ENCODE peak calls at places on chromosomes 5 and 9, in ten cellular contexts. T is left lung; O is brain microvascular endothelial cell; J is lower leg skin; R is GM06990; Y is CD8-positive, alpha-beta T cell; K is heart left ventricle; F is bronchial epithelial cell; A is fibroblast of mammary gland; Q is cardiac muscle cell. N is an unnamed sample.

GRCh38 chr5:171874210-171874609 is 88.6 kb downstream of the SMIM23 start:
- DNase-seq in Q (peak), T (no peak), K (no peak), Y (no peak), R (no peak), F (no peak), O (no peak), A (peak), J (no peak), N (no peak)

GRCh38 chr9:419571-420156 is 205.0 kb downstream of the DOCK8 start:
- DNase-seq in Y (no peak), O (peak), J (no peak), A (peak), F (peak), R (no peak), Q (peak), K (no peak), T (no peak), N (no peak)

GRCh38 chr5:32709789-32710334 is 1.3 kb upstream of the NPR3 start:
- DNase-seq in F (peak), Y (peak), K (peak), R (peak), A (peak), T (peak), O (peak), Q (peak), J (no peak), N (peak)

GRCh38 chr5:143066556-143067281 is 296.5 kb downstream of the ARHGAP26 start:
- DNase-seq in Y (no peak), K (no peak), A (peak), F (no peak), O (no peak), R (peak), J (no peak), Q (no peak), T (no peak), N (peak)

GRCh38 chr9:92397853-92398252 is 6.5 kb downstream of the OGN start:
- DNase-seq in K (no peak), F (no peak), T (no peak), R (no peak), Y (no peak), O (no peak), J (no peak), A (no peak), Q (no peak), N (no peak)

GRCh38 chr5:122788371-122788770 is 13.5 kb downstream of the SNX2 start:
- DNase-seq in J (no peak), O (no peak), R (no peak), A (no peak), F (no peak), T (no peak), Y (no peak), Q (no peak), K (no peak), N (no peak)

GRCh38 chr9:113993838-113994540 is 84.1 kb downstream of the AMBP start:
- DNase-seq in T (peak), F (peak), Q (peak), A (peak), J (peak), O (peak), K (peak), R (no peak), Y (no peak), N (no peak)

GRCh38 chr9:135683401-135684034 is 15.8 kb downstream of the SOHLH1 start:
- DNase-seq in T (no peak), Q (no peak), J (no peak), R (no peak), A (no peak), Y (no peak), F (no peak), K (no peak), O (no peak), N (no peak)

GRCh38 chr5:129903466-129904101 is 681 bp upstream of the CHSY3 start:
- DNase-seq in A (no peak), K (no peak), F (no peak), O (no peak), T (no peak), R (no peak), Y (no peak), J (no peak), Q (no peak), N (peak)

GRCh38 chr9:91913986-91914385 is 36.0 kb downstream of the ROR2 start:
- DNase-seq in R (no peak), T (no peak), J (no peak), Q (no peak), K (no peak), O (no peak), A (no peak), F (no peak), Y (no peak), N (no peak)

GRCh38 chr5:91170266-91170665 is 212.9 kb downstream of the ARRDC3 start:
- DNase-seq in A (peak), Q (peak), T (no peak), J (no peak), Y (no peak), K (no peak), R (no peak), O (no peak), F (peak), N (no peak)

GRCh38 chr9:137164370-137165249 is 5.2 kb downstream of the LRRC26 start:
- DNase-seq in Q (no peak), A (no peak), Y (no peak), F (no peak), K (no peak), R (no peak), J (no peak), T (no peak), O (no peak), N (no peak)

GRCh38 chr5:114261989-114262388 is 99.9 kb upstream of the KCNN2 start:
- DNase-seq in K (no peak), Q (no peak), A (no peak), J (no peak), O (no peak), R (no peak), F (no peak), Y (no peak), T (no peak), N (no peak)

GRCh38 chr9:116837038-116837998 is 150.2 kb downstream of the TRIM32 start:
- DNase-seq in F (peak), R (no peak), O (no peak), K (no peak), Q (no peak), J (no peak), A (no peak), T (no peak), Y (no peak), N (no peak)

GRCh38 chr9:133163559-133164208 is at the start of gene GBGT1:
- DNase-seq in A (no peak), Y (no peak), O (no peak), F (no peak), J (peak), K (peak), R (peak), Q (peak), T (peak), N (no peak)

GRCh38 chr9:20508242-20508641 is 114.1 kb downstream of the MLLT3 start:
- DNase-seq in K (no peak), Y (no peak), O (no peak), A (no peak), J (no peak), R (peak), F (no peak), Q (no peak), T (no peak), N (peak)

GRCh38 chr5:107668933-107669542 is 1.7 kb downstream of the EFNA5 start:
- DNase-seq in O (peak), Q (peak), R (no peak), F (peak), T (no peak), J (no peak), K (no peak), Y (no peak), A (no peak), N (no peak)

GRCh38 chr5:30572279-30572678 is 621.2 kb upstream of the CDH6 start:
- DNase-seq in Y (no peak), J (no peak), O (peak), Q (no peak), R (no peak), F (no peak), K (no peak), T (no peak), A (no peak), N (no peak)

GRCh38 chr5:175824621-175825020 is 46.8 kb upstream of the CPLX2 start:
- DNase-seq in A (no peak), Y (no peak), Q (no peak), F (no peak), T (no peak), K (no peak), O (no peak), R (no peak), J (no peak), N (no peak)

DNA sequence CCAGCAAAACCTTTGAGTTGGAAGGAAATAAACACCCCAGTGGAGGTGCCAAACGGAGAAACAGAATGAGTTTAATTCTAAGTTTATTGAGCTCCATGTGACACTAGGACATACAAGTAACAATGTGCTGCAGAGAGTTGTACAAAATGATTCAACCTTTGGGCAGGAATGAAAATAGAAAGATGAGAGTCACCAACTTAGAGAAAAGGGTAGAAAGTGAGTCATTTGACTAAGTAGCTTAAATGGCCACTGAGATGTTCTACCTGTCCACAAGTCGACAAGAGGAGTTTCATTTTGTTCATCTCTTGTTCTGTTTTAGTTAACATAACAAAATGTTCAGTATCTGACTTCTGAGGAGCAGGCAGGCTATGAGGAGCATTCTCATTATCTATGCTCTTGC is 284.7 kb downstream of the NR2F1-AS1 start:
- DNase-seq in A (no peak), Q (no peak), J (no peak), T (no peak), K (no peak), O (no peak), R (peak), Y (no peak), F (peak), N (peak)
- H3K4me3 ChIP-seq in A (no peak), Q (no peak), J (no peak), T (no peak), K (no peak), O (no peak), R (no peak), Y (no peak), F (no peak), N (no peak)

GRCh38 chr5:102670224-102670836 is 84.8 kb upstream of the PAM start:
- DNase-seq in K (peak), J (no peak), T (no peak), A (peak), Y (no peak), F (no peak), O (peak), R (no peak), Q (peak), N (no peak)
- TF ChIP-seq CTCF in K (peak), J (no peak), T (no peak), A (peak), Y (no peak), F (peak), O (peak), R (peak), Q (peak), N (peak)

GRCh38 chr5:55173696-55174101 is 722 bp upstream of the CDC20B start:
- DNase-seq in Q (no peak), Y (no peak), K (no peak), T (no peak), R (no peak), F (no peak), J (no peak), A (no peak), O (no peak), N (no peak)
- H3K4me3 ChIP-seq in Q (peak), Y (peak), K (peak), T (peak), R (peak), F (peak), J (peak), A (peak), O (peak), N (peak)

GRCh38 chr5:35345222-35345621 is 114.9 kb upstream of the PRLR start:
- DNase-seq in Q (peak), R (no peak), T (no peak), F (no peak), O (no peak), K (no peak), A (peak), J (no peak), Y (no peak), N (no peak)
- TF ChIP-seq CTCF in Q (peak), R (peak), T (no peak), F (no peak), O (peak), K (no peak), A (no peak), J (no peak), Y (no peak), N (peak)

GRCh38 chr5:78377056-78377717 is 16.8 kb downstream of the SCAMP1 start:
- DNase-seq in T (no peak), O (no peak), Y (no peak), R (no peak), Q (peak), J (no peak), A (peak), F (peak), K (no peak), N (no peak)
- H3K4me3 ChIP-seq in T (no peak), O (no peak), Y (no peak), R (no peak), Q (no peak), J (no peak), A (no peak), F (no peak), K (no peak), N (no peak)

GRCh38 chr9:84932915-84933527 is 263.5 kb downstream of the NTRK2 start:
- DNase-seq in Q (peak), O (no peak), A (no peak), F (peak), R (no peak), Y (no peak), J (no peak), K (no peak), T (no peak), N (no peak)
- TF ChIP-seq CTCF in Q (peak), O (no peak), A (no peak), F (peak), R (no peak), Y (no peak), J (no peak), K (no peak), T (no peak), N (no peak)

GRCh38 chr5:11007251-11007650 is 246.2 kb upstream of the DAP start:
- DNase-seq in A (peak), J (no peak), K (no peak), O (no peak), T (no peak), Q (no peak), F (no peak), Y (no peak), R (no peak), N (no peak)
- H3K4me3 ChIP-seq in A (no peak), J (no peak), K (no peak), O (no peak), T (no peak), Q (no peak), F (no peak), Y (no peak), R (no peak), N (no peak)

GRCh38 chr9:93968451-93969327 is 13.5 kb upstream of the BARX1 start:
- DNase-seq in F (no peak), Q (no peak), Y (no peak), A (no peak), K (no peak), O (peak), J (no peak), R (no peak), T (no peak), N (no peak)

GRCh38 chr9:93964685-93965084 is 9.5 kb upstream of the BARX1 start:
- DNase-seq in F (no peak), Q (no peak), J (no peak), T (no peak), Y (no peak), K (no peak), O (no peak), A (no peak), R (no peak), N (no peak)

GRCh38 chr9:93967020-93967803 is 12.1 kb upstream of the BARX1 start:
- DNase-seq in Y (no peak), R (no peak), Q (no peak), O (no peak), T (no peak), A (no peak), J (no peak), K (no peak), F (no peak), N (no peak)

GRCh38 chr9:93963969-93964368 is 8.8 kb upstream of the BARX1 start:
- DNase-seq in Y (no peak), R (no peak), O (peak), F (no peak), Q (no peak), K (no peak), T (no peak), J (no peak), A (no peak), N (no peak)

GRCh38 chr9:93965830-93966577 is 10.8 kb upstream of the BARX1 start:
- DNase-seq in K (no peak), T (no peak), R (no peak), F (no peak), Y (no peak), O (no peak), A (no peak), Q (no peak), J (no peak), N (no peak)
- TF ChIP-seq CTCF in K (no peak), T (no peak), R (peak), F (peak), Y (no peak), O (peak), A (no peak), Q (no peak), J (no peak), N (no peak)

GRCh38 chr9:98087420-98088354 is 31.2 kb downstream of the NANS start:
- DNase-seq in J (no peak), R (peak), K (peak), Y (peak), A (peak), T (peak), F (peak), O (peak), Q (peak), N (no peak)
- H3K4me3 ChIP-seq in J (no peak), R (no peak), K (peak), Y (no peak), A (peak), T (peak), F (peak), O (peak), Q (no peak), N (no peak)